ENCODE peak calls at places on chromosomes 4 and X, in four cellular contexts. U, O, P and J are unnamed samples.

GRCh38 chr4:173717581-173717980 is 187.6 kb upstream of the HAND2 start:
- DNase-seq in P (no peak), U (no peak), O (no peak), J (no peak)

GRCh38 chr4:181952478-181952877 is 290.7 kb upstream of the TENM3 start:
- DNase-seq in U (no peak), P (no peak), O (no peak), J (no peak)

GRCh38 chrX:107348051-107348450 is 101.4 kb upstream of the FRMPD3 start:
- DNase-seq in U (no peak), O (no peak), P (no peak), J (no peak)

GRCh38 chrX:26653050-26653449 is 437.1 kb downstream of the MAGEB5 start:
- DNase-seq in U (no peak), P (no peak), O (no peak), J (no peak)

GRCh38 chr4:1249731-1250526 is 999 bp upstream of the CTBP1 start:
- DNase-seq in O (peak), P (no peak), U (no peak), J (no peak)

GRCh38 chr4:78747328-78747946 is 28.7 kb upstream of the BMP2K start:
- DNase-seq in O (no peak), P (no peak), U (no peak), J (no peak)

GRCh38 chr4:89914609-89915008 is 20.0 kb downstream of the MMRN1 start:
- DNase-seq in P (no peak), U (no peak), O (no peak), J (no peak)

GRCh38 chr4:145044341-145044740 is 53.7 kb downstream of the ANAPC10 start:
- DNase-seq in U (no peak), O (no peak), P (no peak), J (no peak)

GRCh38 chr4:53653484-53654053 is 62.3 kb upstream of the LNX1 start:
- DNase-seq in U (no peak), P (peak), O (no peak), J (no peak)

GRCh38 chr4:56148428-56148827 is 199.7 kb downstream of the CEP135 start:
- DNase-seq in O (no peak), U (no peak), P (no peak), J (no peak)

GRCh38 chrX:103635436-103635835 is 6.7 kb downstream of the TCEAL1 start:
- DNase-seq in P (no peak), O (no peak), U (no peak), J (no peak)

GRCh38 chr4:139675651-139676050 is 10.0 kb downstream of the MGST2 start:
- DNase-seq in P (no peak), U (no peak), O (no peak), J (no peak)

GRCh38 chr4:10571896-10572295 is 112.7 kb downstream of the CLNK start:
- DNase-seq in P (no peak), O (no peak), U (no peak), J (no peak)

GRCh38 chr4:161762796-161763195 is 401.0 kb downstream of the FSTL5 start:
- DNase-seq in U (no peak), O (no peak), P (no peak), J (no peak)

GRCh38 chr4:15476396-15476795 is 6.7 kb downstream of the CC2D2A start:
- DNase-seq in O (no peak), U (no peak), P (no peak), J (no peak)

GRCh38 chr4:97139796-97140195 is 1003.5 kb downstream of the STPG2 start:
- DNase-seq in O (no peak), U (no peak), P (no peak), J (no peak)

GRCh38 chrX:275967-276587 is 5.1 kb upstream of the PLCXD1 start:
- DNase-seq in O (peak), P (no peak), U (peak), J (peak)

GRCh38 chr4:47650584-47651130 is 165.6 kb downstream of the ATP10D start:
- DNase-seq in O (no peak), U (no peak), P (no peak), J (no peak)

GRCh38 chr4:98260579-98261290 is 449 bp upstream of the RAP1GDS1 start:
- DNase-seq in U (peak), P (peak), O (peak), J (peak)

GRCh38 chr4:151743894-151744293 is 16.9 kb downstream of the GATB start:
- DNase-seq in O (no peak), P (no peak), U (no peak), J (no peak)
- H3K27ac ChIP-seq in O (no peak), P (no peak), U (no peak), J (no peak)

DNA sequence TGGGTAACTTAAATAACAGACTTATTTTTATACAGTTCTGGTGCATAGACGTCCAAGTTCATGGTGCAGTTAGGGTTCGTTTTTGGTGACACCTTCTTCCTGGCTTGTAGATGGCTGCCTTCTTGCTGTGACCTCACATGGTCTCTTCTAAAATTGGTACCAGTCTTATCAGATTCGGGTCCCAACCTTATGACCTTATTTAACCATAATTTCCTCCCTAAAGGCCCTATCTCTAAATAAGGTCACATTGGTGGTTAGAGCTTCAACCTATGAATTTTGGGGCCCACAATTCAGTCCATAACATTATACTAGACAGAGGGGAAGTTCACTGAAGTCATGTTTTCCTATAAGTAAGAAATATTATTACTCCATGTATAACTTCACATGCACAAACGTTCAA is 128.0 kb downstream of the CFAP299 start:
- DNase-seq in O (no peak), U (no peak), P (no peak), J (no peak)
- H3K27ac ChIP-seq in O (no peak), U (no peak), P (no peak), J (no peak)

GRCh38 chr4:7044415-7044930 is 1.3 kb downstream of the TADA2B start:
- DNase-seq in U (no peak), O (no peak), P (no peak), J (no peak)
- H3K27ac ChIP-seq in U (peak), O (peak), P (no peak), J (peak)

DNA sequence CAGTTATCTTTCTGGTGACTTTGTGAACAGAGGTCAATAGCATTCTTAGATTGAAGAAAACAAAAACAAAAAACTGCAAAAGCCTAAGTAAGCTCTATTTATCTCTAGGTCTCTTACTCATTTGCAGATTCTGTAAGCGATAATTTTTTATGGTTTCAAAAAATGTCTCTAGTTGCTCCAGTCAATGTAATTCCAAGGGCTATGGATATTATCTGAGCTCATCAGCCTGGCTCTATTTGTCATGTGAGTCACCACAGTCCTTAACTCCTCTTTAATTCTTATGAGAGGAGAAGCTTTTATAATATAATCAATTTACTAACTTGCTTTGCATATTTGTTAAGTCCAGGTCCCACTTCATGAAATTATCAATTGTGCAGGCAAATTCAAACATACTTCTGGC is 79.1 kb downstream of the NPFFR2 start:
- DNase-seq in U (no peak), O (no peak), P (no peak), J (no peak)
- H3K27ac ChIP-seq in U (no peak), O (no peak), P (no peak), J (no peak)